ENCODE peak calls at places on chromosomes 12 and 14, in eight cellular contexts. One of them, this sample, is unnamed.

GRCh38 chr12:56206373-56207166 is 15.2 kb downstream of the RNF41 start:
- DNase-seq in psoas muscle: peak; percentile 71
- DNase-seq in lung: peak; percentile 35
- DNase-seq in CD8-positive, alpha-beta memory T cell: peak; percentile 57
- DNase-seq in endodermal cell: peak; percentile 96
- DNase-seq in adipocyte: peak; percentile 64
- DNase-seq in heart left ventricle: peak; percentile 57
- DNase-seq in SJSA1: no peak
- DNase-seq in this sample: no peak

GRCh38 chr14:37172024-37172869 is at the start of gene SLC25A21:
- DNase-seq in psoas muscle: peak; percentile 84
- DNase-seq in lung: peak; percentile 76
- DNase-seq in CD8-positive, alpha-beta memory T cell: no peak
- DNase-seq in endodermal cell: peak; percentile 92
- DNase-seq in adipocyte: peak; percentile 90
- DNase-seq in heart left ventricle: peak; percentile 78
- DNase-seq in SJSA1: peak; percentile 84
- DNase-seq in this sample: peak; percentile 87

GRCh38 chr12:110109037-110109836 is 14.9 kb upstream of the IFT81 start:
- DNase-seq in psoas muscle: peak; percentile 88
- DNase-seq in lung: peak; percentile 89
- DNase-seq in CD8-positive, alpha-beta memory T cell: no peak
- DNase-seq in endodermal cell: peak; percentile 87
- DNase-seq in adipocyte: peak; percentile 99
- DNase-seq in heart left ventricle: peak; percentile 88
- DNase-seq in SJSA1: peak; percentile 76
- DNase-seq in this sample: peak; percentile 45

GRCh38 chr12:19850341-19851065 is 411.2 kb downstream of the AEBP2 start:
- DNase-seq in psoas muscle: no peak
- DNase-seq in lung: no peak
- DNase-seq in CD8-positive, alpha-beta memory T cell: no peak
- DNase-seq in endodermal cell: no peak
- DNase-seq in adipocyte: peak; percentile 76
- DNase-seq in heart left ventricle: no peak
- DNase-seq in SJSA1: no peak
- DNase-seq in this sample: no peak

GRCh38 chr12:105910030-105910429 is 228.7 kb downstream of the NUAK1 start:
- DNase-seq in psoas muscle: no peak
- DNase-seq in lung: no peak
- DNase-seq in CD8-positive, alpha-beta memory T cell: no peak
- DNase-seq in endodermal cell: no peak
- DNase-seq in adipocyte: no peak
- DNase-seq in heart left ventricle: no peak
- DNase-seq in SJSA1: no peak
- DNase-seq in this sample: no peak

GRCh38 chr14:60348211-60348610 is 99.2 kb downstream of the PPM1A start:
- DNase-seq in psoas muscle: no peak
- DNase-seq in lung: no peak
- DNase-seq in CD8-positive, alpha-beta memory T cell: no peak
- DNase-seq in endodermal cell: no peak
- DNase-seq in adipocyte: no peak
- DNase-seq in heart left ventricle: no peak
- DNase-seq in SJSA1: no peak
- DNase-seq in this sample: no peak

GRCh38 chr14:103108749-103109207 is 14.3 kb downstream of the EXOC3L4 start:
- DNase-seq in psoas muscle: peak; percentile 76
- DNase-seq in lung: no peak
- DNase-seq in CD8-positive, alpha-beta memory T cell: no peak
- DNase-seq in endodermal cell: peak; percentile 78
- DNase-seq in adipocyte: no peak
- DNase-seq in heart left ventricle: no peak
- DNase-seq in SJSA1: peak; percentile 84
- DNase-seq in this sample: no peak

GRCh38 chr12:116381744-116382455 is 104.4 kb upstream of the MED13L start:
- DNase-seq in psoas muscle: no peak
- DNase-seq in lung: no peak
- DNase-seq in CD8-positive, alpha-beta memory T cell: no peak
- DNase-seq in endodermal cell: peak; percentile 94
- DNase-seq in adipocyte: peak; percentile 93
- DNase-seq in heart left ventricle: no peak
- DNase-seq in SJSA1: peak; percentile 97
- DNase-seq in this sample: peak; percentile 77

GRCh38 chr14:98498019-98498885 is 773.7 kb downstream of the BCL11B start:
- DNase-seq in psoas muscle: no peak
- DNase-seq in lung: no peak
- DNase-seq in CD8-positive, alpha-beta memory T cell: no peak
- DNase-seq in endodermal cell: no peak
- DNase-seq in adipocyte: no peak
- DNase-seq in heart left ventricle: no peak
- DNase-seq in SJSA1: no peak
- DNase-seq in this sample: peak; percentile 90

GRCh38 chr12:71786840-71787239 is 32.2 kb downstream of the RAB21 start:
- DNase-seq in psoas muscle: no peak
- DNase-seq in lung: no peak
- DNase-seq in CD8-positive, alpha-beta memory T cell: no peak
- DNase-seq in endodermal cell: no peak
- DNase-seq in adipocyte: no peak
- DNase-seq in heart left ventricle: no peak
- DNase-seq in SJSA1: no peak
- DNase-seq in this sample: no peak

GRCh38 chr12:123516221-123516780 is 17.2 kb downstream of the RILPL1 start:
- DNase-seq in psoas muscle: no peak
- DNase-seq in lung: no peak
- DNase-seq in CD8-positive, alpha-beta memory T cell: no peak
- DNase-seq in endodermal cell: peak; percentile 77
- DNase-seq in adipocyte: peak; percentile 70
- DNase-seq in heart left ventricle: no peak
- DNase-seq in SJSA1: no peak
- DNase-seq in this sample: no peak

GRCh38 chr12:6921539-6921938 is 6.2 kb upstream of the ATN1 start:
- DNase-seq in psoas muscle: no peak
- DNase-seq in lung: no peak
- DNase-seq in CD8-positive, alpha-beta memory T cell: no peak
- DNase-seq in endodermal cell: no peak
- DNase-seq in adipocyte: no peak
- DNase-seq in heart left ventricle: peak; percentile 11
- DNase-seq in SJSA1: no peak
- DNase-seq in this sample: no peak

GRCh38 chr14:39558525-39558924 is 126.3 kb upstream of the FBXO33 start:
- DNase-seq in psoas muscle: no peak
- DNase-seq in lung: no peak
- DNase-seq in CD8-positive, alpha-beta memory T cell: no peak
- DNase-seq in endodermal cell: no peak
- DNase-seq in adipocyte: peak; percentile 1
- DNase-seq in heart left ventricle: no peak
- DNase-seq in SJSA1: no peak
- DNase-seq in this sample: no peak

DNA sequence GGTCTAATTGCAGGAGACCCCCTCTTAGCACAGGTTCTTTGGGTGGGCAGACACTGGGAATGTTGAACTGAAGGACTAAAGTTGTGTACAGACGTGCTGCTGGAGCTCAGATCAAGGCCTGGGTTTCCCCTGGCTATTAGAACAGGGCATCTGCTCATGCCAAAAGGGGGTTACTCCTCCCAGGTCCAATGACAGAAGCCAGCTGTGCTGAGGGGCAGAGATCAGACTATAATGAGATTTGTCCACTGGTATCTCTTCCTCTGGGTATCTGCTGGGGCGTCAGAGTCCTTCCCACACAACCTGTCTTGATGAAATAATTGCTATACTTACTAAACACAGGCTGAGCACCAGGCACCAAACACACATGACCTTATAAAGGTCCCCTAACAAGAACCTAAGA is 42.6 kb downstream of the LTBP2 start:
- DNase-seq in psoas muscle: peak; percentile 14
- DNase-seq in lung: no peak
- DNase-seq in CD8-positive, alpha-beta memory T cell: no peak
- DNase-seq in endodermal cell: no peak
- DNase-seq in adipocyte: no peak
- DNase-seq in heart left ventricle: peak; percentile 21
- DNase-seq in SJSA1: no peak
- DNase-seq in this sample: no peak
- H3K4me1 ChIP-seq in psoas muscle: peaks cover 6% of the 10 kb centered on the region
- H3K4me1 ChIP-seq in lung: no peaks in the 10 kb centered on the region
- H3K4me1 ChIP-seq in CD8-positive, alpha-beta memory T cell: peaks cover 30% of the 10 kb centered on the region
- H3K4me1 ChIP-seq in endodermal cell: no peaks in the 10 kb centered on the region
- H3K4me1 ChIP-seq in adipocyte: peaks cover 78% of the 10 kb centered on the region
- H3K4me1 ChIP-seq in heart left ventricle: peaks cover 16% of the 10 kb centered on the region
- H3K4me1 ChIP-seq in SJSA1: peaks cover 47% of the 10 kb centered on the region
- H3K4me1 ChIP-seq in this sample: peaks cover 84% of the 10 kb centered on the region

GRCh38 chr12:2618291-2618995 is 176.3 kb upstream of the FKBP4 start:
- DNase-seq in psoas muscle: no peak
- DNase-seq in lung: no peak
- DNase-seq in CD8-positive, alpha-beta memory T cell: no peak
- DNase-seq in endodermal cell: no peak
- DNase-seq in adipocyte: no peak
- DNase-seq in heart left ventricle: no peak
- DNase-seq in SJSA1: no peak
- DNase-seq in this sample: no peak
- H3K4me1 ChIP-seq in psoas muscle: no peaks in the 10 kb centered on the region
- H3K4me1 ChIP-seq in lung: peaks cover 3% of the 10 kb centered on the region
- H3K4me1 ChIP-seq in CD8-positive, alpha-beta memory T cell: no peaks in the 10 kb centered on the region
- H3K4me1 ChIP-seq in endodermal cell: no peaks in the 10 kb centered on the region
- H3K4me1 ChIP-seq in adipocyte: peaks cover 14% of the 10 kb centered on the region
- H3K4me1 ChIP-seq in heart left ventricle: no peaks in the 10 kb centered on the region
- H3K4me1 ChIP-seq in SJSA1: peaks cover 16% of the 10 kb centered on the region
- H3K4me1 ChIP-seq in this sample: no peaks in the 10 kb centered on the region

GRCh38 chr12:127214196-127214595 is 1052.8 kb upstream of the TMEM132C start:
- DNase-seq in psoas muscle: no peak
- DNase-seq in lung: no peak
- DNase-seq in CD8-positive, alpha-beta memory T cell: no peak
- DNase-seq in endodermal cell: no peak
- DNase-seq in adipocyte: no peak
- DNase-seq in heart left ventricle: no peak
- DNase-seq in SJSA1: no peak
- DNase-seq in this sample: no peak
- H3K4me1 ChIP-seq in psoas muscle: no peaks in the 10 kb centered on the region
- H3K4me1 ChIP-seq in lung: no peaks in the 10 kb centered on the region
- H3K4me1 ChIP-seq in CD8-positive, alpha-beta memory T cell: no peaks in the 10 kb centered on the region
- H3K4me1 ChIP-seq in endodermal cell: no peaks in the 10 kb centered on the region
- H3K4me1 ChIP-seq in adipocyte: peaks cover 17% of the 10 kb centered on the region
- H3K4me1 ChIP-seq in heart left ventricle: no peaks in the 10 kb centered on the region
- H3K4me1 ChIP-seq in SJSA1: no peaks in the 10 kb centered on the region
- H3K4me1 ChIP-seq in this sample: no peaks in the 10 kb centered on the region

GRCh38 chr12:114391088-114391487 is 14.9 kb downstream of the TBX5 start:
- DNase-seq in psoas muscle: no peak
- DNase-seq in lung: no peak
- DNase-seq in CD8-positive, alpha-beta memory T cell: no peak
- DNase-seq in endodermal cell: no peak
- DNase-seq in adipocyte: no peak
- DNase-seq in heart left ventricle: no peak
- DNase-seq in SJSA1: no peak
- DNase-seq in this sample: no peak

GRCh38 chr12:114396153-114396868 is 9.6 kb downstream of the TBX5 start:
- DNase-seq in psoas muscle: no peak
- DNase-seq in lung: no peak
- DNase-seq in CD8-positive, alpha-beta memory T cell: no peak
- DNase-seq in endodermal cell: peak; percentile 74
- DNase-seq in adipocyte: no peak
- DNase-seq in heart left ventricle: no peak
- DNase-seq in SJSA1: no peak
- DNase-seq in this sample: no peak

GRCh38 chr12:114392909-114393308 is 13.0 kb downstream of the TBX5 start:
- DNase-seq in psoas muscle: no peak
- DNase-seq in lung: no peak
- DNase-seq in CD8-positive, alpha-beta memory T cell: no peak
- DNase-seq in endodermal cell: no peak
- DNase-seq in adipocyte: no peak
- DNase-seq in heart left ventricle: peak; percentile 58
- DNase-seq in SJSA1: no peak
- DNase-seq in this sample: no peak

GRCh38 chr12:114395755-114396152 is 10.2 kb downstream of the TBX5 start:
- DNase-seq in psoas muscle: no peak
- DNase-seq in lung: no peak
- DNase-seq in CD8-positive, alpha-beta memory T cell: no peak
- DNase-seq in endodermal cell: peak; percentile 76
- DNase-seq in adipocyte: no peak
- DNase-seq in heart left ventricle: no peak
- DNase-seq in SJSA1: no peak
- DNase-seq in this sample: no peak

DNA sequence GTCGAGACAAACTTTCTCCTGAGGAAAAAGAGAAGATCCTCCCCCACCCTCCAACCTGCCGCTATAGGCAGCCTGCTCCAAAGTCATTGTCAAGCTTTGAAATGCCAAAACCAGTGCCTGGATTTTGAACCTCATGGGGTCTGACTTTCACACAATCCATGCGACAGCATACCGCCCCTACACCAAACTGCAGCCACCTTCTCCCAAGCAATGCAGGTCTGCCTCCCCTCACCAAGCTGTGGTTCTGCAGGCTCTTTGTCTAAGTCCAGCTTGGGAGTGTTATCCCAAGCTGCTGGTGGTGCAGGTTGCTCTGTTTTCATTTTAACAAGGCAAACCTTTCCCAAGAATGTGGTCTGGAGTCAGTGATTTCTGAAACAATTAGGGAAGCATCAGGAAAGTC is 12.4 kb downstream of the TBX5 start:
- DNase-seq in psoas muscle: no peak
- DNase-seq in lung: no peak
- DNase-seq in CD8-positive, alpha-beta memory T cell: no peak
- DNase-seq in endodermal cell: peak; percentile 64
- DNase-seq in adipocyte: no peak
- DNase-seq in heart left ventricle: no peak
- DNase-seq in SJSA1: no peak
- DNase-seq in this sample: no peak
- H3K4me1 ChIP-seq in psoas muscle: no peaks in the 10 kb centered on the region
- H3K4me1 ChIP-seq in lung: no peaks in the 10 kb centered on the region
- H3K4me1 ChIP-seq in CD8-positive, alpha-beta memory T cell: no peaks in the 10 kb centered on the region
- H3K4me1 ChIP-seq in endodermal cell: no peaks in the 10 kb centered on the region
- H3K4me1 ChIP-seq in adipocyte: peaks cover 5% of the 10 kb centered on the region
- H3K4me1 ChIP-seq in heart left ventricle: peaks cover 5% of the 10 kb centered on the region
- H3K4me1 ChIP-seq in SJSA1: no peaks in the 10 kb centered on the region
- H3K4me1 ChIP-seq in this sample: no peaks in the 10 kb centered on the region

GRCh38 chr12:63964301-63964700 is 119.8 kb downstream of the SRGAP1 start:
- DNase-seq in psoas muscle: no peak
- DNase-seq in lung: no peak
- DNase-seq in CD8-positive, alpha-beta memory T cell: no peak
- DNase-seq in endodermal cell: no peak
- DNase-seq in adipocyte: no peak
- DNase-seq in heart left ventricle: no peak
- DNase-seq in SJSA1: no peak
- DNase-seq in this sample: no peak
- H3K4me1 ChIP-seq in psoas muscle: no peaks in the 10 kb centered on the region
- H3K4me1 ChIP-seq in lung: no peaks in the 10 kb centered on the region
- H3K4me1 ChIP-seq in CD8-positive, alpha-beta memory T cell: no peaks in the 10 kb centered on the region
- H3K4me1 ChIP-seq in endodermal cell: no peaks in the 10 kb centered on the region
- H3K4me1 ChIP-seq in adipocyte: peaks cover 53% of the 10 kb centered on the region
- H3K4me1 ChIP-seq in heart left ventricle: no peaks in the 10 kb centered on the region
- H3K4me1 ChIP-seq in SJSA1: peaks cover 31% of the 10 kb centered on the region
- H3K4me1 ChIP-seq in this sample: peaks cover 10% of the 10 kb centered on the region